ENCODE peak calls at places on chromosomes 11 and 22, in seven cellular contexts. V is AG09309, O is heart left ventricle, E is foreskin fibroblast, B is brain microvascular endothelial cell, Y is cardiac fibroblast, M is lower leg skin. I is an unnamed sample.

GRCh38 chr11:132886335-132886734 is 646.0 kb downstream of the OPCML start:
- DNase-seq in V (no peak), O (peak), E (peak), B (peak), Y (peak), M (no peak), I (no peak)

GRCh38 chr11:79431535-79431934 is 9.3 kb downstream of the TENM4 start:
- DNase-seq in V (no peak), O (no peak), E (peak), B (no peak), Y (peak), M (no peak), I (no peak)

GRCh38 chr22:39223091-39223710 is 21.6 kb downstream of the PDGFB start:
- DNase-seq in V (peak), O (no peak), E (no peak), B (no peak), Y (no peak), M (no peak), I (no peak)

GRCh38 chr11:14617241-14618027 is 26.2 kb upstream of the PDE3B start:
- DNase-seq in V (no peak), O (no peak), E (no peak), B (no peak), Y (no peak), M (no peak), I (no peak)

GRCh38 chr22:17880468-17880867 is 106.2 kb upstream of the BID start:
- DNase-seq in V (no peak), O (no peak), E (no peak), B (no peak), Y (no peak), M (no peak), I (no peak)

GRCh38 chr11:65852508-65853248 is 5.3 kb downstream of the CFL1 start:
- DNase-seq in V (no peak), O (no peak), E (no peak), B (no peak), Y (no peak), M (no peak), I (no peak)

GRCh38 chr11:131099746-131100145 is 183.5 kb upstream of the SNX19 start:
- DNase-seq in V (no peak), O (no peak), E (no peak), B (no peak), Y (no peak), M (no peak), I (no peak)

GRCh38 chr11:20000393-20001134 is 159.7 kb downstream of the DBX1 start:
- DNase-seq in V (no peak), O (peak), E (no peak), B (no peak), Y (no peak), M (no peak), I (no peak)

GRCh38 chr11:112784323-112785073 is 176.7 kb upstream of the NCAM1 start:
- DNase-seq in V (peak), O (peak), E (no peak), B (peak), Y (peak), M (no peak), I (peak)

GRCh38 chr11:131025020-131025419 is 108.7 kb upstream of the SNX19 start:
- DNase-seq in V (peak), O (no peak), E (peak), B (peak), Y (peak), M (no peak), I (peak)

GRCh38 chr22:25360411-25360810 is 141.0 kb downstream of the CRYBB2 start:
- DNase-seq in V (no peak), O (no peak), E (no peak), B (no peak), Y (no peak), M (no peak), I (no peak)

GRCh38 chr11:89487016-89487415 is 4.2 kb downstream of the NOX4 start:
- DNase-seq in V (no peak), O (no peak), E (peak), B (no peak), Y (peak), M (no peak), I (no peak)

GRCh38 chr22:23144926-23145906 is at the start of gene RAB36:
- DNase-seq in V (peak), O (peak), E (peak), B (peak), Y (peak), M (peak), I (peak)

GRCh38 chr11:73213196-73214143 is 4.6 kb upstream of the P2RY2 start:
- DNase-seq in V (no peak), O (no peak), E (no peak), B (no peak), Y (no peak), M (no peak), I (no peak)

GRCh38 chr11:84819128-84819527 is 808.0 kb downstream of the DLG2 start:
- DNase-seq in V (no peak), O (no peak), E (no peak), B (peak), Y (peak), M (no peak), I (no peak)

GRCh38 chr11:95916049-95916448 is 7.9 kb downstream of the MTMR2 start:
- DNase-seq in V (no peak), O (no peak), E (no peak), B (no peak), Y (peak), M (no peak), I (no peak)

GRCh38 chr11:134654161-134654915 is 242.3 kb upstream of the B3GAT1 start:
- DNase-seq in V (no peak), O (no peak), E (no peak), B (no peak), Y (no peak), M (peak), I (peak)

GRCh38 chr22:49620666-49621065 is 207.0 kb downstream of the BRD1 start:
- DNase-seq in V (no peak), O (no peak), E (no peak), B (no peak), Y (no peak), M (no peak), I (no peak)

GRCh38 chr11:116576523-116576922 is 196.3 kb downstream of the BUD13 start:
- DNase-seq in V (no peak), O (no peak), E (peak), B (no peak), Y (peak), M (no peak), I (no peak)

GRCh38 chr22:32164084-32164894 is 5.2 kb upstream of the C22orf42 start:
- DNase-seq in V (no peak), O (no peak), E (no peak), B (no peak), Y (no peak), M (no peak), I (no peak)

GRCh38 chr11:1449516-1450270 is 36.9 kb downstream of the MOB2 start:
- DNase-seq in V (no peak), O (no peak), E (no peak), B (no peak), Y (no peak), M (no peak), I (no peak)

GRCh38 chr11:12642040-12642439 is 32.2 kb upstream of the TEAD1 start:
- DNase-seq in V (no peak), O (no peak), E (peak), B (peak), Y (peak), M (no peak), I (peak)

GRCh38 chr22:29734429-29734828 is 14.6 kb downstream of the CABP7 start:
- DNase-seq in V (no peak), O (no peak), E (no peak), B (no peak), Y (no peak), M (no peak), I (no peak)

GRCh38 chr22:37175414-37176144 is 12.5 kb downstream of the C1QTNF6 start:
- DNase-seq in V (no peak), O (no peak), E (no peak), B (no peak), Y (no peak), M (no peak), I (no peak)

GRCh38 chr22:32661296-32661695 is 140.2 kb upstream of the TIMP3 start:
- DNase-seq in V (peak), O (peak), E (peak), B (peak), Y (peak), M (no peak), I (peak)

GRCh38 chr22:39470462-39471335 is 13.9 kb downstream of the MGAT3 start:
- DNase-seq in V (no peak), O (no peak), E (no peak), B (no peak), Y (no peak), M (no peak), I (peak)

GRCh38 chr11:31798057-31799035 is 12.8 kb downstream of the PAX6 start:
- DNase-seq in V (no peak), O (no peak), E (no peak), B (no peak), Y (no peak), M (no peak), I (no peak)
- TF ChIP-seq CTCF in V (peak), O (no peak), E (peak), B (peak), Y (peak), M (no peak), I (peak)

GRCh38 chr11:60854847-60855725 is 664 bp downstream of the PTGDR2 start:
- DNase-seq in V (no peak), O (no peak), E (no peak), B (no peak), Y (no peak), M (no peak), I (no peak)
- H3K4me3 ChIP-seq in V (no peak), O (peak), E (no peak), B (no peak), Y (no peak), M (no peak), I (no peak)

DNA sequence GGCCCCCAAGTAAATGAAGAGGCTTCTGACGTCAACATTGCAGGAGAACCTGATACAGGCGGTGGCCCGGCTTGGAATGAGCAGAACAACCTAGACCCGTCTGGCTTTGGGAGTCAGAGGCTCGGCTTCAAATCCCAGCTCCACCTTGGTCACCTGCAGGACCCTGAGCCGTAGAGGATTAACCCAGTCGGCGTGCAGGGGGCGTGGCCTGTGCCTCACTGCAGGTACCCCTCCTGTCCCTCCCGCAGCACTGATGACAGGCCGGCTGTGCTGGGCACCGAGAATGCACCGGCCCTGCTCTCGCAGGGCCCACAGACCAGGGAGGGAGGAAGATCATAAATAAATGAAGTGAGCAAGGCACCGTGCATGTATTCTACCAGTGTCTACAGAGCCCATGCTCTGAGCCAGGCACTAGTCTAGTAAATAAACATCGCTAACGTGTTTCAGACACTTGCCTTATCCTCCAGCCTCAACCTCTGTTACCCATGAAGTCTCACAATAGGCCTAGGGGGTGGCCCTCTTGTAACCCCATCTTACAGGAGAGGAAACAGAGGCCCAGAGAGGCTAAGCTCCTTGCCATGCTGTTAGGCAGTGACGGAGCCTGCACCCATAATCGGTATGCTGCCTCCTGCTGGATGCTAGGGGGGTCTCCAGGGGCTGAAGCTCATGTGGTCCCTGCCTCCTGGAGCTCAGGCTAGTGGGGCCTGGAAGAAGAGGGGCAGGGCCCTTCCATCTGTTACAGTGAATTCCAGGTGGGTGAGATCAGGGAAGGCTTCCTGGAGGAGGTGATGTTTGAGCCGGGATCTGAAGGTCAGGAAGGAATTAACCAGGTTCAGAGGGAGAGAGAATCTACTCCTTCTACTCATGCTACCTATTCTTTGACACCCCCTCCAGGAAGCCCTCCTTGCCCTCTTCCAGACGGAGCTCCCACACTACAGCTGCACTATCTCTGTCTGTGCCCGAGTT is 53.4 kb downstream of the RTL6 start:
- DNase-seq in V (no peak), O (no peak), E (no peak), B (no peak), Y (no peak), M (no peak), I (no peak)
- TF ChIP-seq CTCF in V (peak), O (no peak), E (no peak), B (peak), Y (peak), M (no peak), I (peak)

DNA sequence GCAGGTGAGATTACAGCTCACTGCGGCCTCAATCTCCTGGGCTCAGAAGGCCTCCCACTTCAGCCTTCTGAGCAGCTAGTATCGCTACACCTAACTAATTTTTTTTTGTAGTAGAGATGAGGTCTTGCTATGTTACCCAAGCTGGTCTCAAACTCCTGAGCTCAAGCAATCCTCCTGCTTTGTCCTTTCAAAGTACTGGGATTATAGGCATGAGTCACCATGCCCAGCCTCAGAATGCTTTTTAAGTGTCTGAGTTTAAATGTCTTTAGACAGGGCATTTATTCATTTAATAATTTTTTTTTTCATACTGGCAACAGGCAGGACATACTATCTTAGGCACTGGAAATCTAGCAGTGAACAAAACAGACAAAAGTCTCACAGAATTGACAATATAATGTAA is 27.7 kb downstream of the LRP4 start:
- DNase-seq in V (no peak), O (no peak), E (peak), B (no peak), Y (peak), M (no peak), I (peak)
- H3K4me3 ChIP-seq in V (no peak), O (no peak), E (no peak), B (no peak), Y (no peak), M (no peak), I (no peak)

DNA sequence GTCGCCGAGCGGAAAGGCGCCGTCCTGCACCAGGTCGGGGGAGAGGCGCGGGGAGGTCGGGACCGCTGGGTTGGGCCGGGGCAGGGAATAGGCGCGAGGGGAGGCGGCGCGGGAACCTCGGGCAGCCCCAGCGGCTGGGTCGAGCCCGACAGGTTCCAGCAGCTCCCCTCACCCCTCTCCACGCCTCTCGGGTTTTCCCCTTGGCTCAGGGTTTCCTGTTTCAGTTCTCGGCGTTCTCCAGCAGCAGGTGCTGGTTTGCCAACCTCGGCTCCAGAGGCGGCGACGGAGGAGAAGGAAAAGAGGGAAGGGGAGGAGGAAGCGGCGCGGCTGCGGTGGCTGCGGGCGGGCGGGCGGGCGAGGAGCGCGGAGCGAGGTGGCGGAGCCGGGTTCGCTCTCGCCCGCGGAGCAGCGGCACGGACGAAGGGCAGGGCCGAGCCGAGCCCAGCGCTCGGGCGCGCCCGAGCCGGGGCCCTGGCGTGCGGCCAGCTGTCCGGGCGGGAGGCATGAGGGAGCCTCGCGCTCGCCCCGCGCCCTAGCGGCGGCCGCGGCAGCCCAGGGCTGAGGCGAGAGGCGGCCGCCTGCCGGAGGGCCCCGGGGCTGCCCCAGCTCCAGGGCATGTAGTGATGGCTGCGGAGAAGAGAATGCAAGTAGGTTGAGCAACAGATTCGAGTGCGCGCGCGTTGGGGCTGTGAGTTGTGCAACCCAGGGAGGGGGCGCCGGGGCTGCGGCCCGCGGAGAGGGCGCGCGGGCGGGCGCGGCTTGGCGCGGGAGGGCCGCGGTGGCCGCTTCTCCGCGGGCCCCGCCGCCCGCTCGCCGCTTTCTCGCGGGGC is at the start of gene ZC3H12C:
- DNase-seq in V (no peak), O (peak), E (peak), B (peak), Y (peak), M (peak), I (peak)
- TF ChIP-seq CTCF in V (peak), O (no peak), E (peak), B (peak), Y (peak), M (no peak), I (peak)

GRCh38 chr11:3055881-3056280 is 1.3 kb downstream of the CARS1 start:
- DNase-seq in V (no peak), O (no peak), E (no peak), B (no peak), Y (no peak), M (no peak), I (no peak)
- H3K4me3 ChIP-seq in V (peak), O (peak), E (peak), B (peak), Y (peak), M (no peak), I (peak)

DNA sequence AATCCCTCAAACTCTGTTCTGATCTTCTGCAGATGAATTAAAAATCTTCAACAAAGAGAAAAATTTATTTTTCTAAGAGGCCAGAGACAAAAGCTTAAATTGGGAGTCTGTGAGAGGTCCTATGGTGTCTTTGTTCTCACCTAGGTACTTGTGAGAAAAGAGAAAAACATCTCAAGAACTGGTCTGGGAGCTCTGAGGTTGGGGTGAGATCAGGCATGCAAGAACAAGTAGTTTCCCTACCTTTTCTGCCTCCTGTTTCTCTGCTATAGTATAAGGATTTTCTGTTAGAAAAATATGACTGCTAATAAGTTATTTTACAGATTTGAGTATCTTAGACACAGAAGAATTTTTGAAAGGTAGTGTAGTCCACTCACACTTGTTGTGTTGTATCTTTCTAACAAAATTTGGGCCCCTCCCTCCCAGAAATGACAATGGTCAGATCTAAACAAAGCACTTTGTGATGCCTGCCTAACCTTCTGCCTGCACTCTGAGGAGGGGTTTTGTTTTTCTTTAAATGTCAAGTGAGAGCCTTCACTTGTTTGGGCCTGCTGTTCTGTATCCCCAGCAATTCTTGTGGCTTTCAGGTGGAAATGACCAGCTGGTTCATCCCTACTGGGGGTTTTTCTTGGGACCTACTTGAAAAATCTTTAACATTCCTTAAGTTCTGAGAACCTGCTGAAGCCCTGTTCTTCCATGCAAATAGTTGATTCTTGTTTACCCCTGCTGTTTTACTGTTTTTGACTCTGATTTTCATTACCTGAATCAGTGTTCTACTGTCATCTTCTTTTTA is 13.6 kb upstream of the OR51S1 start:
- DNase-seq in V (no peak), O (no peak), E (no peak), B (no peak), Y (no peak), M (no peak), I (no peak)
- TF ChIP-seq CTCF in V (no peak), O (no peak), E (no peak), B (no peak), Y (no peak), M (no peak), I (no peak)

GRCh38 chr11:48109046-48109666 is 107.5 kb upstream of the OR4B1 start:
- DNase-seq in V (no peak), O (no peak), E (no peak), B (no peak), Y (peak), M (no peak), I (peak)
- H3K4me3 ChIP-seq in V (peak), O (peak), E (no peak), B (peak), Y (no peak), M (no peak), I (peak)

GRCh38 chr22:46242023-46242422 is 8.1 kb downstream of the CDPF1 start:
- DNase-seq in V (no peak), O (no peak), E (no peak), B (no peak), Y (no peak), M (no peak), I (no peak)
- TF ChIP-seq CTCF in V (no peak), O (no peak), E (no peak), B (no peak), Y (no peak), M (no peak), I (no peak)